ENCODE peak calls at places on chromosomes 4 and X, in seven cellular contexts. M, H, E, Z, A, V and C are unnamed samples.

GRCh38 chr4:55509272-55509671 is 37.4 kb downstream of the CLOCK start:
- DNase-seq in M (no peak), H (no peak), E (no peak), Z (no peak), A (no peak), V (no peak), C (no peak)

GRCh38 chrX:68417651-68418050 is 15.6 kb downstream of the OPHN1 start:
- DNase-seq in M (no peak), H (no peak), E (no peak), Z (no peak), A (no peak), V (no peak), C (no peak)

GRCh38 chr4:96483308-96484030 is 643.6 kb downstream of the PDHA2 start:
- DNase-seq in M (no peak), H (no peak), E (no peak), Z (no peak), A (no peak), V (no peak), C (no peak)

GRCh38 chrX:68433155-68433980 is at the start of gene OPHN1:
- DNase-seq in M (peak), H (peak), E (peak), Z (peak), A (peak), V (peak), C (peak)

GRCh38 chrX:76922100-76922499 is 494.6 kb downstream of the MAGEE1 start:
- DNase-seq in M (no peak), H (no peak), E (no peak), Z (no peak), A (no peak), V (no peak), C (no peak)

GRCh38 chr4:168411318-168412150 is 68.8 kb downstream of the DDX60L start:
- DNase-seq in M (no peak), H (no peak), E (no peak), Z (no peak), A (no peak), V (peak), C (no peak)

GRCh38 chr4:93834371-93835066 is 6.0 kb downstream of the ATOH1 start:
- DNase-seq in M (no peak), H (no peak), E (no peak), Z (no peak), A (no peak), V (no peak), C (peak)

GRCh38 chr4:14581741-14582140 is 420.5 kb upstream of the CPEB2 start:
- DNase-seq in M (no peak), H (no peak), E (no peak), Z (no peak), A (no peak), V (no peak), C (no peak)

GRCh38 chr4:21835712-21836111 is 112.9 kb downstream of the KCNIP4 start:
- DNase-seq in M (no peak), H (no peak), E (no peak), Z (no peak), A (no peak), V (no peak), C (no peak)

GRCh38 chrX:19888419-19888879 is 1.0 kb upstream of the SH3KBP1 start:
- DNase-seq in M (no peak), H (peak), E (no peak), Z (peak), A (no peak), V (peak), C (no peak)

GRCh38 chr4:142614621-142615323 is 231.3 kb downstream of the INPP4B start:
- DNase-seq in M (no peak), H (no peak), E (no peak), Z (no peak), A (no peak), V (peak), C (no peak)

GRCh38 chrX:49071877-49072711 is 1.7 kb downstream of the PRAF2 start:
- DNase-seq in M (peak), H (peak), E (no peak), Z (peak), A (peak), V (peak), C (no peak)

GRCh38 chr4:54614094-54614493 is 43.7 kb upstream of the KIT start:
- DNase-seq in M (no peak), H (no peak), E (no peak), Z (no peak), A (no peak), V (no peak), C (no peak)

GRCh38 chr4:112288455-112288854 is 2.8 kb upstream of the TIFA start:
- DNase-seq in M (no peak), H (no peak), E (no peak), Z (no peak), A (no peak), V (no peak), C (no peak)

GRCh38 chr4:137677851-137678250 is 145.6 kb upstream of the PCDH18 start:
- DNase-seq in M (no peak), H (no peak), E (no peak), Z (no peak), A (no peak), V (peak), C (no peak)

GRCh38 chr4:48116582-48116981 is 17.5 kb downstream of the TXK start:
- DNase-seq in M (no peak), H (no peak), E (no peak), Z (no peak), A (no peak), V (no peak), C (no peak)

GRCh38 chr4:150401083-150401687 is 180.8 kb upstream of the MAB21L2 start:
- DNase-seq in M (no peak), H (no peak), E (no peak), Z (no peak), A (no peak), V (no peak), C (no peak)

GRCh38 chrX:39857780-39858179 is 240.0 kb downstream of the BCOR start:
- DNase-seq in M (no peak), H (no peak), E (no peak), Z (no peak), A (no peak), V (no peak), C (no peak)

GRCh38 chr4:98778206-98778605 is 119.8 kb upstream of the TSPAN5 start:
- DNase-seq in M (no peak), H (no peak), E (no peak), Z (no peak), A (no peak), V (peak), C (no peak)

GRCh38 chr4:46404961-46405360 is 15.0 kb upstream of the GABRA2 start:
- DNase-seq in M (no peak), H (no peak), E (no peak), Z (no peak), A (peak), V (no peak), C (no peak)

GRCh38 chr4:118756958-118757357 is 71.8 kb downstream of the METTL14 start:
- DNase-seq in M (no peak), H (no peak), E (no peak), Z (no peak), A (no peak), V (no peak), C (no peak)

GRCh38 chr4:3145251-3145908 is 70.9 kb downstream of the HTT start:
- DNase-seq in M (no peak), H (no peak), E (no peak), Z (no peak), A (no peak), V (peak), C (no peak)

GRCh38 chrX:133639726-133640125 is 224.4 kb upstream of the GPC4 start:
- DNase-seq in M (no peak), H (no peak), E (no peak), Z (no peak), A (no peak), V (no peak), C (no peak)

GRCh38 chr4:8834681-8835220 is 36.9 kb downstream of the HMX1 start:
- DNase-seq in M (peak), H (no peak), E (no peak), Z (no peak), A (peak), V (no peak), C (no peak)

GRCh38 chrX:68372665-68373064 is 60.6 kb downstream of the OPHN1 start:
- DNase-seq in M (no peak), H (no peak), E (no peak), Z (no peak), A (no peak), V (no peak), C (no peak)

GRCh38 chrX:83469551-83469950 is 38.5 kb upstream of the POU3F4 start:
- DNase-seq in M (no peak), H (no peak), E (no peak), Z (peak), A (no peak), V (peak), C (peak)
- TF ChIP-seq CTCF in M (peak), H (no peak), E (peak), Z (peak), A (no peak), V (peak), C (peak)

DNA sequence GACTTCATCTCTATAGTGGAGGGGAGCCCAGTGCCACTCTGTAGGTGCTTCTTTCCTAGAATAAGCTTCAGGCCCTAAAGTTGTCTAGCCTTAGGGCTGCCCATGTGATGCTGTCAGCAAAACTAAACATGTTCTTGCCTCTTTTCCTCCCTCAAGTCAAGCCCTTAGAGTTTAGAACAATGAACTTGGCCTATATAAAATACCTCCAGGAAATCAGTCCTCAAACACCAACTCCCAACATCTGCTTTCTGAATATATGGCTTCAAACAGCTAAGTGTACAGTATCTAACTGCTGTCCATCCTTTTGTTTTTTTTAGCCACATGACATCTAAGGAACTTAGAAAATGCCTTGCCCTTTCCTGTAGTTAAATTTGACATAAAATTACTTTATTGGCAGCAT is 91.0 kb downstream of the MAMLD1 start:
- DNase-seq in M (no peak), H (no peak), E (no peak), Z (no peak), A (no peak), V (no peak), C (no peak)
- TF ChIP-seq CTCF in M (no peak), H (no peak), E (no peak), Z (no peak), A (no peak), V (no peak), C (no peak)

DNA sequence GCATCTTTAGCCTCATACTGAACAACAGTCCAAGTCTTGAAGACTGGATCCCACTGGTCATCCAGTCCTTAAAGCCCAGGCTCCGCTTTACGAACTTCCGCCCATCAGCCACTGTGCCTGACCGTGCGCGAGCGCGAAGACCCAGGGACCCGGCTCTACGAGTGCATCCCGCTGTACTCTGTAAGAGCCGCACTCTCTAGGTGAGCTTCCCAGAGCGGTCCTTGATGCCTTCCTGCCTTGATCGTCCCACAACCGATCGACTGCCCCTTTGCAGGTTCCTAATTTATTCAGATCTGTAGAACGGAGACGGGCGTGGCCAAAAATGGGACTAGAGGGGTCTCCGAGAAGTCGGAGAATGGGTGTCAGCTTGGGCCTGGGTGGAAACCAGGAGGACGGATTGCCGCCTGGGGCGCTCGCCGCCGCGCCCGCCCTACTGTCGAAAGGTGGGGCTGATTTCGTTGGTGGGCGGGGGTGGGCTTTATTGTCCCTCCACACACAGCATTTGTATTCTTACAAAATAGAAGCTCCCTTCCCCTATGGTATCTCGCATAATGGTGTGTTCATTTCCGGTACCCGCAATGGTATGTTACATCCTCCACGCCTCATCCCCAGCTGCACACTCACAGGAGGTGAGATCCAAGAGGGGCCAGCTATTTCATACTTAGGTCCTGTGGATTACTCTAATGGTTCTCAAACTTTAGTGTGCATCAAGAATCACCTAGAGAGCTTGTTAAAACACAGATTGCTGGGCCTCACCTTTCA is 42.3 kb upstream of the FAM156A start:
- DNase-seq in M (no peak), H (no peak), E (no peak), Z (no peak), A (no peak), V (no peak), C (no peak)
- TF ChIP-seq CTCF in M (no peak), H (no peak), E (no peak), Z (no peak), A (no peak), V (no peak), C (no peak)

GRCh38 chr4:163923092-163923491 is 428.6 kb downstream of the TMA16 start:
- DNase-seq in M (no peak), H (no peak), E (no peak), Z (no peak), A (no peak), V (no peak), C (no peak)
- TF ChIP-seq CTCF in M (no peak), H (no peak), E (no peak), Z (no peak), A (no peak), V (no peak), C (no peak)